ENCODE peak calls at places on chromosomes 16 and 17, in four cellular contexts. One of them, this sample, is unnamed.

GRCh38 chr17:45967378-45967777 is 31.7 kb upstream of the STH start:
- DNase-seq in astrocyte of the spinal cord: no peak
- DNase-seq in NCI-H446: no peak
- DNase-seq in lower leg skin: no peak
- DNase-seq in this sample: no peak

GRCh38 chr17:76493505-76494167 is 7.6 kb downstream of the RHBDF2 start:
- DNase-seq in astrocyte of the spinal cord: no peak
- DNase-seq in NCI-H446: no peak
- DNase-seq in lower leg skin: no peak
- DNase-seq in this sample: no peak

GRCh38 chr17:9179602-9180001 is 158.3 kb downstream of the NTN1 start:
- DNase-seq in astrocyte of the spinal cord: no peak
- DNase-seq in NCI-H446: no peak
- DNase-seq in lower leg skin: no peak
- DNase-seq in this sample: no peak

GRCh38 chr17:6799738-6800137 is 23.7 kb downstream of the FBXO39 start:
- DNase-seq in astrocyte of the spinal cord: no peak
- DNase-seq in NCI-H446: no peak
- DNase-seq in lower leg skin: no peak
- DNase-seq in this sample: no peak

GRCh38 chr17:40809721-40810421 is 10.1 kb upstream of the KRT28 start:
- DNase-seq in astrocyte of the spinal cord: no peak
- DNase-seq in NCI-H446: no peak
- DNase-seq in lower leg skin: no peak
- DNase-seq in this sample: no peak

GRCh38 chr16:29811896-29812665 is at the start of gene PRRT2:
- DNase-seq in astrocyte of the spinal cord: peak; percentile 54
- DNase-seq in NCI-H446: peak; percentile 66
- DNase-seq in lower leg skin: peak; percentile 93
- DNase-seq in this sample: no peak

GRCh38 chr17:39462644-39463375 is 1.5 kb downstream of the CDK12 start:
- DNase-seq in astrocyte of the spinal cord: no peak
- DNase-seq in NCI-H446: no peak
- DNase-seq in lower leg skin: peak; percentile 84
- DNase-seq in this sample: no peak

GRCh38 chr17:7912927-7913524 is 3.1 kb downstream of the RNF227 start:
- DNase-seq in astrocyte of the spinal cord: peak; percentile 73
- DNase-seq in NCI-H446: peak; percentile 64
- DNase-seq in lower leg skin: no peak
- DNase-seq in this sample: no peak

GRCh38 chr16:4182581-4183257 is 59.2 kb downstream of the SRL start:
- DNase-seq in astrocyte of the spinal cord: no peak
- DNase-seq in NCI-H446: no peak
- DNase-seq in lower leg skin: no peak
- DNase-seq in this sample: no peak

GRCh38 chr16:30786936-30787612 is at the start of gene ZNF629:
- DNase-seq in astrocyte of the spinal cord: peak; percentile 71
- DNase-seq in NCI-H446: peak; percentile 71
- DNase-seq in lower leg skin: peak; percentile 92
- DNase-seq in this sample: peak; percentile 70

GRCh38 chr17:47603830-47604229 is 45.9 kb upstream of the KPNB1 start:
- DNase-seq in astrocyte of the spinal cord: no peak
- DNase-seq in NCI-H446: no peak
- DNase-seq in lower leg skin: no peak
- DNase-seq in this sample: no peak

GRCh38 chr17:64060331-64060730 is 39.9 kb upstream of the ICAM2 start:
- DNase-seq in astrocyte of the spinal cord: no peak
- DNase-seq in NCI-H446: no peak
- DNase-seq in lower leg skin: no peak
- DNase-seq in this sample: no peak

GRCh38 chr16:11060364-11060763 is 116.0 kb downstream of the CLEC16A start:
- DNase-seq in astrocyte of the spinal cord: no peak
- DNase-seq in NCI-H446: no peak
- DNase-seq in lower leg skin: no peak
- DNase-seq in this sample: no peak

GRCh38 chr16:75860654-75861053 is 134.4 kb upstream of the CPHXL start:
- DNase-seq in astrocyte of the spinal cord: peak; percentile 5
- DNase-seq in NCI-H446: no peak
- DNase-seq in lower leg skin: no peak
- DNase-seq in this sample: no peak

GRCh38 chr16:10989494-10989893 is 45.1 kb downstream of the CLEC16A start:
- DNase-seq in astrocyte of the spinal cord: no peak
- DNase-seq in NCI-H446: no peak
- DNase-seq in lower leg skin: no peak
- DNase-seq in this sample: no peak

GRCh38 chr16:65294708-65295107 is 172.8 kb upstream of the CDH11 start:
- DNase-seq in astrocyte of the spinal cord: no peak
- DNase-seq in NCI-H446: no peak
- DNase-seq in lower leg skin: no peak
- DNase-seq in this sample: no peak

GRCh38 chr16:54547052-54547451 is 260.5 kb upstream of the IRX3 start:
- DNase-seq in astrocyte of the spinal cord: no peak
- DNase-seq in NCI-H446: no peak
- DNase-seq in lower leg skin: no peak
- DNase-seq in this sample: no peak

GRCh38 chr16:87682852-87683399 is 80.6 kb downstream of the JPH3 start:
- DNase-seq in astrocyte of the spinal cord: no peak
- DNase-seq in NCI-H446: no peak
- DNase-seq in lower leg skin: no peak
- DNase-seq in this sample: no peak

GRCh38 chr17:71304498-71305158 is 816.2 kb upstream of the SOX9 start:
- DNase-seq in astrocyte of the spinal cord: no peak
- DNase-seq in NCI-H446: no peak
- DNase-seq in lower leg skin: no peak
- DNase-seq in this sample: no peak

GRCh38 chr16:1960665-1961630 is 1.6 kb downstream of the NDUFB10 start:
- DNase-seq in astrocyte of the spinal cord: peak; percentile 42
- DNase-seq in NCI-H446: peak; percentile 73
- DNase-seq in lower leg skin: no peak
- DNase-seq in this sample: no peak

GRCh38 chr17:9959377-9959981 is 54.4 kb upstream of the RCVRN start:
- DNase-seq in astrocyte of the spinal cord: peak; percentile 40
- DNase-seq in NCI-H446: no peak
- DNase-seq in lower leg skin: no peak
- DNase-seq in this sample: no peak

GRCh38 chr16:3879887-3880564 is 487 bp downstream of the CREBBP start:
- DNase-seq in astrocyte of the spinal cord: peak; percentile 35
- DNase-seq in NCI-H446: peak; percentile 44
- DNase-seq in lower leg skin: peak; percentile 94
- DNase-seq in this sample: peak; percentile 72

GRCh38 chr16:86969716-86970115 is 347.5 kb downstream of the C16orf95 start:
- DNase-seq in astrocyte of the spinal cord: no peak
- DNase-seq in NCI-H446: no peak
- DNase-seq in lower leg skin: no peak
- DNase-seq in this sample: no peak

GRCh38 chr17:78501241-78502036 is 75.8 kb downstream of the DNAH17 start:
- DNase-seq in astrocyte of the spinal cord: no peak
- DNase-seq in NCI-H446: no peak
- DNase-seq in lower leg skin: no peak
- DNase-seq in this sample: no peak

GRCh38 chr16:29899516-29900101 is at the start of gene SEZ6L2:
- DNase-seq in astrocyte of the spinal cord: peak; percentile 78
- DNase-seq in NCI-H446: peak; percentile 91
- DNase-seq in lower leg skin: no peak
- DNase-seq in this sample: peak; percentile 79

GRCh38 chr17:77235370-77236080 is 94.8 kb downstream of the SEC14L1 start:
- DNase-seq in astrocyte of the spinal cord: peak; percentile 90
- DNase-seq in NCI-H446: no peak
- DNase-seq in lower leg skin: peak; percentile 91
- DNase-seq in this sample: peak; percentile 56

GRCh38 chr16:31262084-31262483 is 2.3 kb downstream of the ITGAM start:
- DNase-seq in astrocyte of the spinal cord: no peak
- DNase-seq in NCI-H446: no peak
- DNase-seq in lower leg skin: no peak
- DNase-seq in this sample: no peak

GRCh38 chr16:85027968-85028637 is 508 bp downstream of the KIAA0513 start:
- DNase-seq in astrocyte of the spinal cord: no peak
- DNase-seq in NCI-H446: no peak
- DNase-seq in lower leg skin: no peak
- DNase-seq in this sample: no peak

GRCh38 chr16:51267676-51268075 is 116.6 kb upstream of the SALL1 start:
- DNase-seq in astrocyte of the spinal cord: no peak
- DNase-seq in NCI-H446: no peak
- DNase-seq in lower leg skin: no peak
- DNase-seq in this sample: no peak

GRCh38 chr17:3730881-3731429 is 7.3 kb downstream of the HASPIN start:
- DNase-seq in astrocyte of the spinal cord: peak; percentile 35
- DNase-seq in NCI-H446: no peak
- DNase-seq in lower leg skin: no peak
- DNase-seq in this sample: no peak

GRCh38 chr17:3986270-3986938 is 22.2 kb upstream of the ATP2A3 start:
- DNase-seq in astrocyte of the spinal cord: no peak
- DNase-seq in NCI-H446: no peak
- DNase-seq in lower leg skin: no peak
- DNase-seq in this sample: no peak

GRCh38 chr17:70074991-70075390 is at the start of gene KCNJ16:
- DNase-seq in astrocyte of the spinal cord: no peak
- DNase-seq in NCI-H446: no peak
- DNase-seq in lower leg skin: no peak
- DNase-seq in this sample: no peak

GRCh38 chr17:2055494-2056220 is 754 bp downstream of the HIC1 start:
- DNase-seq in astrocyte of the spinal cord: peak; percentile 47
- DNase-seq in NCI-H446: no peak
- DNase-seq in lower leg skin: no peak
- DNase-seq in this sample: no peak

GRCh38 chr16:80303691-80304090 is 237.1 kb upstream of the DYNLRB2 start:
- DNase-seq in astrocyte of the spinal cord: no peak
- DNase-seq in NCI-H446: no peak
- DNase-seq in lower leg skin: no peak
- DNase-seq in this sample: no peak